ENCODE peak calls at places on chromosomes 4 and X, in seven cellular contexts. One of them, this sample, is unnamed.
A peak's percentile ranks its signal among the peaks of the same experiment; 100 is the strongest.

GRCh38 chr4:173990879-173991231 is 292.6 kb downstream of the FBXO8 start:
- DNase-seq in AG10803: no peak
- DNase-seq in BE2C: peak; percentile 90
- DNase-seq in left lung: no peak
- DNase-seq in MM.1S: no peak
- DNase-seq in epithelial cell of esophagus: no peak
- DNase-seq in neural crest cell: no peak
- DNase-seq in this sample: no peak

GRCh38 chr4:183098080-183098722 is 856 bp upstream of the WWC2 start:
- DNase-seq in left lung: peak; percentile 91
- DNase-seq in neural crest cell: peak; percentile 20
- DNase-seq in BE2C: peak; percentile 9
- DNase-seq in AG10803: peak; percentile 61
- DNase-seq in MM.1S: peak; percentile 57
- DNase-seq in epithelial cell of esophagus: peak; percentile 35
- DNase-seq in this sample: peak; percentile 13

GRCh38 chrX:9464435-9465371 is at the start of gene TBL1X:
- DNase-seq in BE2C: peak; percentile 76
- DNase-seq in neural crest cell: peak; percentile 44
- DNase-seq in epithelial cell of esophagus: peak; percentile 26
- DNase-seq in MM.1S: peak; percentile 57
- DNase-seq in left lung: peak; percentile 90
- DNase-seq in AG10803: peak; percentile 48
- DNase-seq in this sample: peak; percentile 57

GRCh38 chrX:106726485-106727437 is at the start of gene RNF128:
- DNase-seq in neural crest cell: peak; percentile 31
- DNase-seq in left lung: peak; percentile 82
- DNase-seq in MM.1S: peak; percentile 9
- DNase-seq in AG10803: peak; percentile 15
- DNase-seq in epithelial cell of esophagus: peak; percentile 67
- DNase-seq in BE2C: no peak
- DNase-seq in this sample: peak; percentile 8

GRCh38 chrX:69238153-69238959 is 73.1 kb upstream of the PJA1 start:
- DNase-seq in left lung: no peak
- DNase-seq in MM.1S: no peak
- DNase-seq in epithelial cell of esophagus: no peak
- DNase-seq in BE2C: peak; percentile 31
- DNase-seq in neural crest cell: no peak
- DNase-seq in AG10803: peak; percentile 26
- DNase-seq in this sample: no peak

GRCh38 chr4:118313098-118313497 is 39.7 kb downstream of the PRSS12 start:
- DNase-seq in epithelial cell of esophagus: no peak
- DNase-seq in BE2C: peak; percentile 58
- DNase-seq in neural crest cell: no peak
- DNase-seq in left lung: no peak
- DNase-seq in MM.1S: no peak
- DNase-seq in AG10803: no peak
- DNase-seq in this sample: no peak

GRCh38 chr4:99300934-99301333 is 10.1 kb upstream of the ADH1A start:
- DNase-seq in left lung: no peak
- DNase-seq in epithelial cell of esophagus: peak; percentile 81
- DNase-seq in BE2C: no peak
- DNase-seq in AG10803: peak; percentile 100
- DNase-seq in MM.1S: no peak
- DNase-seq in neural crest cell: no peak
- DNase-seq in this sample: no peak

GRCh38 chrX:102155806-102156179 is at the start of gene BEX5:
- DNase-seq in BE2C: peak; percentile 21
- DNase-seq in neural crest cell: peak; percentile 29
- DNase-seq in epithelial cell of esophagus: peak; percentile 54
- DNase-seq in AG10803: peak; percentile 1
- DNase-seq in MM.1S: peak; percentile 79
- DNase-seq in left lung: peak; percentile 79
- DNase-seq in this sample: peak; percentile 70

GRCh38 chrX:9873952-9874351 is 87.7 kb downstream of the SHROOM2 start:
- DNase-seq in neural crest cell: no peak
- DNase-seq in AG10803: no peak
- DNase-seq in left lung: no peak
- DNase-seq in BE2C: peak; percentile 36
- DNase-seq in MM.1S: peak; percentile 56
- DNase-seq in epithelial cell of esophagus: peak; percentile 44
- DNase-seq in this sample: peak; percentile 52

GRCh38 chrX:312621-313331 is 5.8 kb downstream of the GTPBP6 start:
- DNase-seq in MM.1S: no peak
- DNase-seq in left lung: peak; percentile 74
- DNase-seq in epithelial cell of esophagus: no peak
- DNase-seq in AG10803: no peak
- DNase-seq in neural crest cell: no peak
- DNase-seq in BE2C: no peak
- DNase-seq in this sample: no peak

GRCh38 chr4:173243917-173244658 is 75.5 kb downstream of the GALNT7 start:
- DNase-seq in MM.1S: no peak
- DNase-seq in neural crest cell: no peak
- DNase-seq in left lung: no peak
- DNase-seq in BE2C: no peak
- DNase-seq in epithelial cell of esophagus: no peak
- DNase-seq in AG10803: no peak
- DNase-seq in this sample: no peak

GRCh38 chr4:134510544-134510943 is 309.0 kb upstream of the PABPC4L start:
- DNase-seq in left lung: no peak
- DNase-seq in AG10803: no peak
- DNase-seq in BE2C: no peak
- DNase-seq in MM.1S: no peak
- DNase-seq in neural crest cell: no peak
- DNase-seq in epithelial cell of esophagus: no peak
- DNase-seq in this sample: no peak

GRCh38 chr4:170005472-170005871 is 20.7 kb downstream of the MFAP3L start:
- DNase-seq in BE2C: no peak
- DNase-seq in epithelial cell of esophagus: no peak
- DNase-seq in neural crest cell: no peak
- DNase-seq in left lung: no peak
- DNase-seq in MM.1S: no peak
- DNase-seq in AG10803: no peak
- DNase-seq in this sample: no peak

GRCh38 chrX:1391370-1391706 is 575 bp downstream of the SLC25A6 start:
- DNase-seq in neural crest cell: peak; percentile 91
- DNase-seq in left lung: no peak
- DNase-seq in AG10803: no peak
- DNase-seq in BE2C: peak; percentile 83
- DNase-seq in epithelial cell of esophagus: no peak
- DNase-seq in MM.1S: no peak
- DNase-seq in this sample: no peak

GRCh38 chr4:40669504-40669903 is 39.8 kb upstream of the RBM47 start:
- DNase-seq in epithelial cell of esophagus: no peak
- DNase-seq in MM.1S: no peak
- DNase-seq in AG10803: no peak
- DNase-seq in neural crest cell: no peak
- DNase-seq in BE2C: no peak
- DNase-seq in left lung: no peak
- DNase-seq in this sample: peak; percentile 28

GRCh38 chr4:159206427-159206871 is 103.6 kb downstream of the RAPGEF2 start:
- DNase-seq in left lung: no peak
- DNase-seq in epithelial cell of esophagus: peak; percentile 43
- DNase-seq in neural crest cell: no peak
- DNase-seq in AG10803: peak; percentile 47
- DNase-seq in BE2C: no peak
- DNase-seq in MM.1S: peak; percentile 81
- DNase-seq in this sample: peak; percentile 71

GRCh38 chr4:86482851-86483490 is 111.1 kb upstream of the PTPN13 start:
- DNase-seq in left lung: no peak
- DNase-seq in neural crest cell: peak; percentile 50
- DNase-seq in AG10803: no peak
- DNase-seq in epithelial cell of esophagus: no peak
- DNase-seq in MM.1S: no peak
- DNase-seq in BE2C: no peak
- DNase-seq in this sample: peak; percentile 3

GRCh38 chr4:90415116-90415515 is 287.9 kb downstream of the CCSER1 start:
- DNase-seq in BE2C: no peak
- DNase-seq in epithelial cell of esophagus: no peak
- DNase-seq in neural crest cell: no peak
- DNase-seq in MM.1S: no peak
- DNase-seq in AG10803: no peak
- DNase-seq in left lung: no peak
- DNase-seq in this sample: no peak

GRCh38 chrX:20527458-20528099 is 260.9 kb upstream of the RPS6KA3 start:
- DNase-seq in AG10803: peak; percentile 31
- DNase-seq in MM.1S: peak; percentile 64
- DNase-seq in BE2C: peak; percentile 46
- DNase-seq in neural crest cell: no peak
- DNase-seq in left lung: no peak
- DNase-seq in epithelial cell of esophagus: peak; percentile 27
- DNase-seq in this sample: no peak

GRCh38 chr4:13865871-13866669 is 238.5 kb upstream of the BOD1L1 start:
- DNase-seq in BE2C: no peak
- DNase-seq in AG10803: peak; percentile 29
- DNase-seq in neural crest cell: no peak
- DNase-seq in MM.1S: no peak
- DNase-seq in left lung: no peak
- DNase-seq in epithelial cell of esophagus: no peak
- DNase-seq in this sample: no peak

GRCh38 chrX:143536176-143536575 is 18.9 kb upstream of the SPANXN3 start:
- DNase-seq in neural crest cell: no peak
- DNase-seq in MM.1S: no peak
- DNase-seq in epithelial cell of esophagus: no peak
- DNase-seq in BE2C: no peak
- DNase-seq in left lung: no peak
- DNase-seq in AG10803: no peak
- DNase-seq in this sample: no peak

GRCh38 chr4:40185830-40186664 is 10.8 kb upstream of the RHOH start:
- DNase-seq in BE2C: no peak
- DNase-seq in left lung: no peak
- DNase-seq in MM.1S: no peak
- DNase-seq in AG10803: peak; percentile 67
- DNase-seq in epithelial cell of esophagus: peak; percentile 18
- DNase-seq in neural crest cell: no peak
- DNase-seq in this sample: no peak

GRCh38 chr4:156941940-156942548 is 29.6 kb downstream of the PDGFC start:
- DNase-seq in AG10803: peak; percentile 75
- DNase-seq in MM.1S: no peak
- DNase-seq in neural crest cell: peak; percentile 17
- DNase-seq in epithelial cell of esophagus: peak; percentile 92
- DNase-seq in BE2C: no peak
- DNase-seq in left lung: peak; percentile 38
- DNase-seq in this sample: no peak

GRCh38 chr4:15436515-15436914 is 8.7 kb downstream of the C1QTNF7 start:
- DNase-seq in AG10803: peak; percentile 34
- DNase-seq in epithelial cell of esophagus: no peak
- DNase-seq in neural crest cell: no peak
- DNase-seq in MM.1S: no peak
- DNase-seq in left lung: no peak
- DNase-seq in BE2C: no peak
- DNase-seq in this sample: no peak

GRCh38 chrX:102659790-102660757 is 8.8 kb downstream of the GPRASP1 start:
- DNase-seq in MM.1S: peak; percentile 78
- DNase-seq in AG10803: peak; percentile 49
- DNase-seq in epithelial cell of esophagus: peak; percentile 59
- DNase-seq in left lung: peak; percentile 93
- DNase-seq in neural crest cell: peak; percentile 60
- DNase-seq in BE2C: peak; percentile 85
- DNase-seq in this sample: peak; percentile 91

GRCh38 chrX:70444326-70445196 is at the start of gene DLG3:
- DNase-seq in neural crest cell: peak; percentile 54
- DNase-seq in left lung: peak; percentile 51
- DNase-seq in epithelial cell of esophagus: peak; percentile 32
- DNase-seq in AG10803: peak; percentile 28
- DNase-seq in BE2C: peak; percentile 58
- DNase-seq in MM.1S: no peak
- DNase-seq in this sample: peak; percentile 29

GRCh38 chrX:78997870-78998558 is 52.8 kb downstream of the P2RY10 start:
- DNase-seq in BE2C: no peak
- DNase-seq in MM.1S: peak; percentile 59
- DNase-seq in neural crest cell: no peak
- DNase-seq in AG10803: no peak
- DNase-seq in left lung: peak; percentile 10
- DNase-seq in epithelial cell of esophagus: no peak
- DNase-seq in this sample: peak; percentile 51

GRCh38 chr4:43369036-43369594 is 476.6 kb downstream of the GRXCR1 start:
- DNase-seq in left lung: no peak
- DNase-seq in epithelial cell of esophagus: peak; percentile 8
- DNase-seq in BE2C: no peak
- DNase-seq in MM.1S: no peak
- DNase-seq in AG10803: no peak
- DNase-seq in neural crest cell: no peak
- DNase-seq in this sample: no peak

GRCh38 chrX:110145854-110146253 is 142.9 kb downstream of the TMEM164 start:
- DNase-seq in left lung: no peak
- DNase-seq in AG10803: peak; percentile 29
- DNase-seq in BE2C: no peak
- DNase-seq in epithelial cell of esophagus: peak; percentile 27
- DNase-seq in neural crest cell: peak; percentile 25
- DNase-seq in MM.1S: peak; percentile 30
- DNase-seq in this sample: peak; percentile 23

GRCh38 chrX:146449243-146449642 is 360.3 kb upstream of the CXorf51B start:
- DNase-seq in BE2C: no peak
- DNase-seq in left lung: no peak
- DNase-seq in neural crest cell: no peak
- DNase-seq in epithelial cell of esophagus: no peak
- DNase-seq in AG10803: no peak
- DNase-seq in MM.1S: no peak
- DNase-seq in this sample: no peak

GRCh38 chrX:119638725-119639471 is 32.7 kb upstream of the NKRF start:
- DNase-seq in left lung: no peak
- DNase-seq in BE2C: no peak
- DNase-seq in AG10803: no peak
- DNase-seq in neural crest cell: no peak
- DNase-seq in epithelial cell of esophagus: peak; percentile 35
- DNase-seq in MM.1S: no peak
- DNase-seq in this sample: no peak
- TF ChIP-seq CTCF in left lung: no peak
- TF ChIP-seq CTCF in BE2C: no peak
- TF ChIP-seq CTCF in AG10803: no peak
- TF ChIP-seq CTCF in neural crest cell: no peak
- TF ChIP-seq CTCF in epithelial cell of esophagus: no peak
- TF ChIP-seq CTCF in MM.1S: no peak
- TF ChIP-seq CTCF in this sample: no peak

GRCh38 chrX:21933077-21933476 is 7.4 kb upstream of the SMS start:
- DNase-seq in MM.1S: no peak
- DNase-seq in AG10803: no peak
- DNase-seq in BE2C: no peak
- DNase-seq in left lung: no peak
- DNase-seq in neural crest cell: no peak
- DNase-seq in epithelial cell of esophagus: no peak
- DNase-seq in this sample: no peak
- TF ChIP-seq CTCF in MM.1S: no peak
- TF ChIP-seq CTCF in AG10803: no peak
- TF ChIP-seq CTCF in BE2C: no peak
- TF ChIP-seq CTCF in left lung: no peak
- TF ChIP-seq CTCF in neural crest cell: no peak
- TF ChIP-seq CTCF in epithelial cell of esophagus: no peak
- TF ChIP-seq CTCF in this sample: no peak

GRCh38 chr4:166169111-166169510 is 296.1 kb downstream of the TLL1 start:
- DNase-seq in AG10803: no peak
- DNase-seq in epithelial cell of esophagus: peak; percentile 52
- DNase-seq in MM.1S: peak; percentile 10
- DNase-seq in left lung: no peak
- DNase-seq in neural crest cell: peak; percentile 4
- DNase-seq in BE2C: peak; percentile 49
- DNase-seq in this sample: peak; percentile 2
- TF ChIP-seq CTCF in AG10803: peak; percentile 17
- TF ChIP-seq CTCF in epithelial cell of esophagus: peak; percentile 57
- TF ChIP-seq CTCF in MM.1S: peak; percentile 51
- TF ChIP-seq CTCF in left lung: no peak
- TF ChIP-seq CTCF in neural crest cell: peak; percentile 49
- TF ChIP-seq CTCF in BE2C: peak; percentile 64
- TF ChIP-seq CTCF in this sample: no peak

GRCh38 chr4:10526431-10527222 is 69.4 kb upstream of the ZNF518B start:
- DNase-seq in left lung: no peak
- DNase-seq in MM.1S: no peak
- DNase-seq in BE2C: no peak
- DNase-seq in AG10803: no peak
- DNase-seq in epithelial cell of esophagus: peak; percentile 87
- DNase-seq in neural crest cell: no peak
- DNase-seq in this sample: no peak
- TF ChIP-seq CTCF in left lung: no peak
- TF ChIP-seq CTCF in MM.1S: no peak
- TF ChIP-seq CTCF in BE2C: no peak
- TF ChIP-seq CTCF in AG10803: no peak
- TF ChIP-seq CTCF in epithelial cell of esophagus: no peak
- TF ChIP-seq CTCF in neural crest cell: no peak
- TF ChIP-seq CTCF in this sample: no peak